ENCODE peak calls at places on chromosomes 4 and X, in seven cellular contexts. G is ascending aorta, S is right atrium auricular region, M is pancreas, F is upper lobe of right lung, V is fibroblast of lung, N is cardiac muscle cell. Q is an unnamed sample.

GRCh38 chrX:41238543-41238942 is 95.4 kb upstream of the DDX3X start:
- DNase-seq in G (no peak), S (no peak), M (no peak), F (no peak), V (peak; percentile 23), N (peak; percentile 61), Q (no peak)

GRCh38 chr4:158090323-158090722 is 82.5 kb downstream of the GASK1B start:
- DNase-seq in G (no peak), S (no peak), M (no peak), F (no peak), V (peak; percentile 59), N (peak; percentile 56), Q (no peak)

GRCh38 chrX:123673813-123674212 is 59.0 kb downstream of the THOC2 start:
- DNase-seq in G (no peak), S (no peak), M (no peak), F (no peak), V (no peak), N (no peak), Q (no peak)

GRCh38 chr4:163611172-163611571 is 116.7 kb downstream of the TMA16 start:
- DNase-seq in G (no peak), S (no peak), M (no peak), F (no peak), V (no peak), N (no peak), Q (no peak)

GRCh38 chr4:156596026-156596425 is 375.6 kb downstream of the PDGFC start:
- DNase-seq in G (no peak), S (no peak), M (no peak), F (no peak), V (no peak), N (peak; percentile 68), Q (no peak)

GRCh38 chrX:13077168-13077567 is 32.7 kb upstream of the FAM9C start:
- DNase-seq in G (peak; percentile 71), S (no peak), M (no peak), F (no peak), V (no peak), N (no peak), Q (no peak)

GRCh38 chr4:23945521-23946017 is 55.7 kb upstream of the PPARGC1A start:
- DNase-seq in G (peak; percentile 66), S (no peak), M (peak; percentile 24), F (no peak), V (peak; percentile 80), N (peak; percentile 79), Q (peak; percentile 13)

GRCh38 chr4:53531695-53532224 is 59.5 kb downstream of the LNX1 start:
- DNase-seq in G (no peak), S (no peak), M (no peak), F (no peak), V (peak; percentile 42), N (no peak), Q (no peak)

GRCh38 chr4:151730003-151730559 is 30.7 kb downstream of the GATB start:
- DNase-seq in G (no peak), S (no peak), M (no peak), F (no peak), V (no peak), N (no peak), Q (no peak)

GRCh38 chr4:151721466-151721865 is 39.3 kb downstream of the GATB start:
- DNase-seq in G (no peak), S (no peak), M (no peak), F (no peak), V (no peak), N (no peak), Q (no peak)

GRCh38 chr4:151728679-151729078 is 32.1 kb downstream of the GATB start:
- DNase-seq in G (no peak), S (no peak), M (no peak), F (no peak), V (no peak), N (no peak), Q (no peak)

GRCh38 chr4:151727365-151727764 is 33.4 kb downstream of the GATB start:
- DNase-seq in G (no peak), S (no peak), M (no peak), F (no peak), V (no peak), N (no peak), Q (no peak)

DNA sequence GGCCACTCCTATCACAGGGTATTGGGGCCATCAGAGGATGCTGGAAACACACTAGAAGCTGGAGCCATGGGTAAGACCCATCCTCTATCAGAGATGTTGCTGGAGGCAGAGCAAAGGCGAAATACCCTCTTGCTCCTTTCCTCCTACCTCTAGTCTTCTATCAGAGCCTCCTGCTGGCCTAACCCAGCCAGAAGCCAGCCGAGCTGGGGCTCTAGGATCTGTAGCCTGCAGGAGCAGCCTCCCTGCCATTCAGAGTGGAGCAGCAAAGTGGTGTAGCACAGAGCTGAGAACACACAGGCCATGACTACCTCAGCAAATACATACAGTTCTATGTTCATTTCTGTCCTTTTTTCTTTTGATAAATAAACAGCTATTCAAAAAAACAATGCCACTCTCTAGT is 35.7 kb downstream of the GATB start:
- DNase-seq in G (no peak), S (no peak), M (no peak), F (no peak), V (no peak), N (no peak), Q (no peak)
- TF ChIP-seq CTCF in G (no peak), S (no peak), M (no peak), F (no peak), V (no peak), N (no peak), Q (no peak)

DNA sequence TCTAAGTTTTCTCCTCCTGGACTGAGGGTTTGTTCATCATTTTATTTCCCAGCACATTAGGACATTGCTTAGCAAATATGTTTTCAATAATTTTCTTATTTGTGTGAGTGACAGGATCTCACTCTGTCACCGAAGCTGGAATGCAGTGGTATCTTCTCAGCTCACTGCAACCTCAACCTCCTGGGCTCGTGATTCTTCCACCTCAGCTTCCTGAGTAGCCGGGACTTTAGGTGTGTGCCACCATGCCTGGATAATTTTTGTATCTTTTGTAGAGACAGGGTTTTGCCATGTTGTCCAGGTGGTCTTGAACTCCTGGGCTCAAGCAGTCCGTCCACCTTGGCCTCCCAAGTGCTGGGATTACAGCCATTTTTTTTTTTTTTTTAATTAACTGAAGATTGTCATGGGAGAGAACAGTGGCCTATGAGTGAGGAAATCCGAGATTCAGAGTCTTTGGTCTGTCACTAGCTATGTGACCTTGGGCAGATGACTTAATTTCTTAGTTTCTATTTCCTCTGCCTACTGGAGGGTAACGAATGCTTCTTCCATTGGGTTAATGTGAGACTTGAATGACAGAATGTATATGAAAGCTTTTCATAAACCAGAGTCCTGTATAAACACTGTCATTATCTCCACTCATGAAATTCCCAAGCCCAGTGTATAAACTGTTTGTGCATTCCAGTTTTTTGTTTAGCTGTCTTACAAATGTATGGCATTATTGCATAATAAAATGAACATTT is 23.9 kb downstream of the MOB1B start:
- DNase-seq in G (no peak), S (no peak), M (no peak), F (no peak), V (no peak), N (no peak), Q (no peak)
- H3K4me3 ChIP-seq in G (no peak overlapping the region), S (no peak overlapping the region), M (no peak overlapping the region), F (no peak overlapping the region), V (no peak overlapping the region), N (no peak overlapping the region), Q (no peak overlapping the region)

DNA sequence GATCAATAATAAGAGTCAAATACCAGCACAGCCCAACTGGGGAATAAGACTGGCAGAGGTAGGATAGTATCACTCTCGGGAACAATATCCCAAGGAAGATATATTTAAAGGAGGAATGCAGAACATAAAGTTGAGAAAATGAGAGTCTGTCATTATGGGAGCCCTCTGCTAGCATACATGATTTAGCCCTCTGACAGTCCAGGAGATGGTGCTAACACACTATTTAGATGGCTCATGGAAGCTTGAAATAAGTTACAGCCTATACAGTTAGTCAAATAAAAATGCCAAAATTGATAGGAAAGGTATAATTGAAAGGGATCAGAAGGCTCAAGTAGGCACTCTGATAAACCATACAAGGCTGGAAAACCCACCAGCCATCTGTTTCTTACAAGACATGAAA is 201.0 kb upstream of the NEIL3 start:
- DNase-seq in G (no peak), S (no peak), M (no peak), F (no peak), V (peak; percentile 63), N (peak; percentile 63), Q (no peak)
- TF ChIP-seq CTCF in G (no peak), S (no peak), M (no peak), F (peak; percentile 15), V (peak; percentile 52), N (peak; percentile 49), Q (peak; percentile 66)

GRCh38 chrX:109856974-109857373 is 123.9 kb upstream of the ACSL4 start:
- DNase-seq in G (no peak), S (no peak), M (no peak), F (no peak), V (peak; percentile 66), N (peak; percentile 54), Q (no peak)

GRCh38 chrX:109855501-109855900 is 122.4 kb upstream of the ACSL4 start:
- DNase-seq in G (no peak), S (no peak), M (no peak), F (no peak), V (no peak), N (no peak), Q (no peak)

GRCh38 chrX:109858602-109859341 is 125.7 kb upstream of the ACSL4 start:
- DNase-seq in G (no peak), S (no peak), M (no peak), F (no peak), V (no peak), N (no peak), Q (no peak)

GRCh38 chrX:109857898-109858297 is 124.8 kb upstream of the ACSL4 start:
- DNase-seq in G (no peak), S (no peak), M (no peak), F (no peak), V (peak; percentile 50), N (peak; percentile 64), Q (no peak)

GRCh38 chrX:109854096-109854495 is 121.0 kb upstream of the ACSL4 start:
- DNase-seq in G (no peak), S (no peak), M (no peak), F (no peak), V (no peak), N (no peak), Q (no peak)
- H3K4me3 ChIP-seq in G (no peak overlapping the region), S (no peak overlapping the region), M (no peak overlapping the region), F (no peak overlapping the region), V (no peak overlapping the region), N (no peak overlapping the region), Q (no peak overlapping the region)

DNA sequence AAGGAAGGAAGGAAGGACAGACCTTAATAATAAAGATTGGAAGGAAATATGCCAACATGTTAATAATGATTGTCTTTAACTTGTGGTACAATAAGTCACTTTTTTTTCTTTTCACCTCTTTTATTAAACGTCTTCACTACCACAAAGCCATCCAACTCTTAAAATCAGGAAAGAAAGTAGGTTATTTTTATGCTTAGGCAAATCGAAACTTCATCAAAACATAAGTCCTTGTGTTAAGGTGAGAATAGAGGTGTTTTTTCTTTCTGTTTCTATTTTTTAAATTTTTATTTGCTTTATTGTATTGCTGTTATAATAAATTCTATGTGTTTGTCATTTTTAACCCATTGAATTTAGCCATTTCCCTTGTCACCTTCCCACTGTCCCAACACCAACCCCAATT is 26.5 kb downstream of the BLOC1S4 start:
- DNase-seq in G (no peak), S (no peak), M (no peak), F (no peak), V (no peak), N (no peak), Q (no peak)
- TF ChIP-seq CTCF in G (no peak), S (no peak), M (no peak), F (no peak), V (no peak), N (no peak), Q (no peak)

GRCh38 chr4:10019521-10020051 is 1.7 kb downstream of the SLC2A9 start:
- DNase-seq in G (no peak), S (peak; percentile 74), M (no peak), F (no peak), V (no peak), N (no peak), Q (no peak)
- H3K4me3 ChIP-seq in G (peak overlapping the region; percentile 66), S (peak overlapping the region; percentile 42), M (peak overlapping the region; percentile 36), F (peak overlapping the region; percentile 49), V (peak overlapping the region; percentile 26), N (peak overlapping the region; percentile 19), Q (no peak overlapping the region)

Q was measured in AG09309.